ENCODE peak calls at places on chromosomes 5 and 9, in four cellular contexts. A is thyroid gland, V is uterus, J is esophagus squamous epithelium. M is an unnamed sample.

GRCh38 chr5:96807099-96807654 is 568 bp downstream of the ERAP1 start:
- DNase-seq in J (peak), A (peak), V (peak), M (peak)

GRCh38 chr5:65737842-65738241 is 15.8 kb downstream of the NLN start:
- DNase-seq in V (no peak), J (no peak), A (no peak), M (no peak)

GRCh38 chr9:113391917-113392316 is 9.2 kb downstream of the ALAD start:
- DNase-seq in A (no peak), J (no peak), V (no peak), M (no peak)

GRCh38 chr9:131467214-131467935 is 35.3 kb upstream of the POMT1 start:
- DNase-seq in V (no peak), J (no peak), A (no peak), M (peak)

GRCh38 chr5:59685806-59686205 is 207.7 kb downstream of the PDE4D start:
- DNase-seq in V (no peak), J (no peak), A (no peak), M (no peak)

GRCh38 chr5:77707786-77708185 is 68.4 kb downstream of the TBCA start:
- DNase-seq in V (no peak), A (no peak), J (no peak), M (no peak)

GRCh38 chr5:64971538-64971937 is 202.8 kb downstream of the CWC27 start:
- DNase-seq in J (no peak), V (no peak), A (no peak), M (no peak)

GRCh38 chr5:113204525-113205161 is 228.0 kb downstream of the DCP2 start:
- DNase-seq in V (peak), J (no peak), A (peak), M (peak)

GRCh38 chr9:114606068-114606467 is 5.0 kb upstream of the TMEM268 start:
- DNase-seq in A (no peak), J (no peak), V (no peak), M (no peak)

GRCh38 chr5:6597557-6597956 is 35.3 kb downstream of the NSUN2 start:
- DNase-seq in J (no peak), A (no peak), V (no peak), M (no peak)
- TF ChIP-seq POLR2A in J (no peak), A (no peak), V (no peak), M (no peak)

DNA sequence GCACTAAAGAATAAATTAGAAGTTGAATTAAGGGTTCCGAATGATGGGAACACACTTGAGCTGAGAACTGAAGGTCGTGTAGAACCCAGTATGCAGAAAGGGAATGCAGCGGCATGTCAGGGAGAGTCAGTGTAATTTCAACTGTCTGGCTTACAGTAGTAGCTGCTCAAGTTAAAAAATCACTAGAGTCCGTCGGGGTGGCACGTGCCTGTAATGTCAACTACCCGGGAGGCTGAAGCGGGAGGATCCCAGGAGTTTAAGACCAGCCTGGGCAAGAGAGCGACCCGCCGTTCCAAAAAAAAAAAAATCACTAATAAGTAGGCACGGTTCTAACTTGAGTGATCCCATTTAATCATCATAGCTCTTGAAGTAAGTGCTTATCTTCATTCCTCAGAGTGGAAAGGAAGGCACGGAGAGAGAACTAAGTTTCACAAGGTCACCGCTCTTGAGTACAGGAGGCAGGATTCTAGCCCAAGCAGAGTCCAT is 935 bp downstream of the RMRP start:
- DNase-seq in J (no peak), A (peak), V (peak), M (no peak)
- H3K4me3 ChIP-seq in J (peak), A (no peak), V (peak), M (no peak)

GRCh38 chr9:660227-660626 is 181.3 kb upstream of the DMRT1 start:
- DNase-seq in J (no peak), V (no peak), A (peak), M (no peak)

GRCh38 chr9:665296-665695 is 176.2 kb upstream of the DMRT1 start:
- DNase-seq in J (no peak), V (no peak), A (no peak), M (no peak)
- TF ChIP-seq POLR2A in J (no peak), V (no peak), A (no peak), M (no peak)

GRCh38 chr5:76371955-76372319 is 31.1 kb upstream of the IQGAP2 start:
- DNase-seq in V (no peak), J (no peak), A (no peak), M (peak)

GRCh38 chr5:76368941-76369340 is 34.1 kb upstream of the IQGAP2 start:
- DNase-seq in A (no peak), V (no peak), J (no peak), M (no peak)

GRCh38 chr5:76363385-76364261 is 39.5 kb upstream of the IQGAP2 start:
- DNase-seq in J (no peak), V (no peak), A (peak), M (peak)

GRCh38 chr5:76365558-76365957 is 37.5 kb upstream of the IQGAP2 start:
- DNase-seq in A (no peak), J (no peak), V (no peak), M (no peak)

GRCh38 chr5:76367623-76368366 is 35.3 kb upstream of the IQGAP2 start:
- DNase-seq in A (no peak), V (no peak), J (no peak), M (no peak)
- H3K4me3 ChIP-seq in A (no peak), V (no peak), J (no peak), M (no peak)